ENCODE peak calls at places on chromosomes 4 and X, in seven cellular contexts. R, Q, L, Z, N, W and S are unnamed samples.

GRCh38 chrX:80751456-80751855 is 58.2 kb downstream of the BRWD3 start:
- DNase-seq in Z (no peak), Q (no peak), N (no peak), L (no peak), W (no peak), R (no peak), S (no peak)

GRCh38 chr4:8291036-8291682 is 21.6 kb downstream of the HTRA3 start:
- DNase-seq in Z (no peak), N (no peak), Q (no peak), R (no peak), W (no peak), L (no peak), S (no peak)

GRCh38 chrX:3286196-3286920 is 60.1 kb downstream of the MXRA5 start:
- DNase-seq in R (no peak), L (peak; percentile 87), W (no peak), N (no peak), Z (no peak), Q (no peak), S (no peak)

GRCh38 chr4:105106416-105106815 is 40.3 kb upstream of the TET2 start:
- DNase-seq in Z (no peak), L (no peak), Q (no peak), N (no peak), W (no peak), R (no peak), S (no peak)

GRCh38 chr4:106715825-106716224 is 320.3 kb downstream of the DKK2 start:
- DNase-seq in Z (no peak), N (no peak), W (no peak), R (no peak), L (no peak), Q (no peak), S (no peak)

GRCh38 chr4:42339935-42340406 is 57.3 kb upstream of the SHISA3 start:
- DNase-seq in W (no peak), L (peak; percentile 67), R (no peak), Q (no peak), N (no peak), Z (no peak), S (no peak)

GRCh38 chr4:167014944-167015343 is 219.3 kb downstream of the SPOCK3 start:
- DNase-seq in N (no peak), Z (no peak), Q (no peak), L (no peak), R (no peak), W (no peak), S (no peak)

GRCh38 chrX:79096339-79096638 is 48.2 kb upstream of the GPR174 start:
- DNase-seq in Q (no peak), W (no peak), N (no peak), L (no peak), Z (no peak), R (no peak), S (no peak)

GRCh38 chr4:81032805-81033684 is 2.5 kb downstream of the BMP3 start:
- DNase-seq in N (peak; percentile 8), R (no peak), Q (no peak), W (no peak), Z (no peak), L (no peak), S (no peak)

GRCh38 chr4:87532109-87532508 is 2.9 kb upstream of the SPARCL1 start:
- DNase-seq in W (no peak), R (no peak), Z (no peak), N (no peak), L (no peak), Q (no peak), S (no peak)

GRCh38 chr4:113300384-113301011 is 251.0 kb downstream of the ANK2 start:
- DNase-seq in W (no peak), R (no peak), Q (no peak), Z (peak; percentile 9), L (peak; percentile 95), N (no peak), S (no peak)

GRCh38 chr4:8414377-8414776 is 26.1 kb downstream of the ACOX3 start:
- DNase-seq in W (no peak), L (no peak), R (no peak), Q (no peak), Z (no peak), N (no peak), S (no peak)

GRCh38 chrX:17559728-17560379 is 177.4 kb upstream of the SCML1 start:
- DNase-seq in N (no peak), R (no peak), L (peak; percentile 81), W (no peak), Q (no peak), Z (peak; percentile 5), S (no peak)

GRCh38 chr4:8274772-8275241 is 5.3 kb downstream of the HTRA3 start:
- DNase-seq in L (peak; percentile 67), W (no peak), Q (peak; percentile 81), R (no peak), N (no peak), Z (no peak), S (peak; percentile 84)

GRCh38 chrX:63963382-63963781 is 178.4 kb upstream of the ARHGEF9 start:
- DNase-seq in Z (no peak), W (no peak), R (no peak), N (no peak), Q (no peak), L (no peak), S (no peak)

GRCh38 chr4:103719320-103720204 is at the start of gene TACR3:
- DNase-seq in L (no peak), Z (no peak), N (no peak), R (no peak), Q (no peak), W (no peak), S (peak; percentile 46)

GRCh38 chr4:185039508-185040273 is 21.4 kb downstream of the HELT start:
- DNase-seq in W (no peak), L (peak; percentile 67), Q (peak; percentile 54), Z (peak; percentile 23), R (peak; percentile 67), N (peak; percentile 55), S (peak; percentile 51)

GRCh38 chr4:108372678-108373077 is 203.9 kb upstream of the LEF1 start:
- DNase-seq in R (no peak), Q (no peak), L (no peak), W (no peak), N (no peak), Z (no peak), S (no peak)

GRCh38 chr4:143185253-143186107 is 763 bp downstream of the USP38 start:
- DNase-seq in Z (no peak), L (no peak), N (peak; percentile 50), R (no peak), W (no peak), Q (no peak), S (no peak)

GRCh38 chrX:133749951-133750350 is 235.4 kb downstream of the GPC3 start:
- DNase-seq in N (peak; percentile 45), L (no peak), R (no peak), Q (no peak), W (no peak), Z (no peak), S (peak; percentile 10)

GRCh38 chrX:53795583-53795982 is 109.1 kb upstream of the HUWE1 start:
- DNase-seq in Z (no peak), L (peak; percentile 6), W (no peak), Q (no peak), R (no peak), N (no peak), S (no peak)

GRCh38 chrX:53321216-53321942 is 40.0 kb upstream of the IQSEC2 start:
- DNase-seq in N (no peak), L (no peak), R (no peak), Z (no peak), Q (no peak), W (no peak), S (no peak)